ENCODE peak calls at places on chromosome 22, in four cellular contexts. Z is CD8-positive, alpha-beta memory T cell; Q is GM12878; P is A549. I is an unnamed sample.

GRCh38 chr22:29992341-29993275 is 87.7 kb upstream of the HORMAD2 start:
- DNase-seq in Z (no peak), Q (no peak), P (no peak), I (no peak)

GRCh38 chr22:44638966-44639739 is 62.9 kb upstream of the PRR5 start:
- DNase-seq in Z (no peak), Q (no peak), P (no peak), I (peak)

GRCh38 chr22:23685205-23685784 is 5.5 kb upstream of the RGL4 start:
- DNase-seq in Z (no peak), Q (no peak), P (no peak), I (peak)

GRCh38 chr22:24429411-24430365 is 2.3 kb downstream of the ADORA2A start:
- DNase-seq in Z (peak), Q (no peak), P (no peak), I (peak)

GRCh38 chr22:40183029-40183581 is 5.4 kb downstream of the TNRC6B start:
- DNase-seq in Z (no peak), Q (no peak), P (no peak), I (peak)

GRCh38 chr22:46560696-46561295 is 23.4 kb upstream of the CELSR1 start:
- DNase-seq in Z (no peak), Q (no peak), P (no peak), I (no peak)

GRCh38 chr22:46936378-46936916 is 174.0 kb downstream of the TBC1D22A start:
- DNase-seq in Z (no peak), Q (no peak), P (no peak), I (no peak)

GRCh38 chr22:27110985-27111451 is 453.6 kb downstream of the MIAT start:
- DNase-seq in Z (no peak), Q (no peak), P (peak), I (no peak)

GRCh38 chr22:46491936-46492335 is 45.5 kb downstream of the CELSR1 start:
- DNase-seq in Z (no peak), Q (no peak), P (no peak), I (peak)

GRCh38 chr22:30270841-30271240 is 4.2 kb upstream of the OSM start:
- DNase-seq in Z (no peak), Q (no peak), P (no peak), I (no peak)

GRCh38 chr22:41480397-41480735 is 11.4 kb downstream of the ACO2 start:
- DNase-seq in Z (no peak), Q (no peak), P (no peak), I (peak)

GRCh38 chr22:44703269-44703870 is 1.4 kb downstream of the PRR5 start:
- DNase-seq in Z (no peak), Q (no peak), P (no peak), I (peak)

GRCh38 chr22:41478473-41478872 is 9.6 kb downstream of the ACO2 start:
- DNase-seq in Z (no peak), Q (peak), P (no peak), I (no peak)

GRCh38 chr22:49329636-49330035 is 498.0 kb downstream of the BRD1 start:
- DNase-seq in Z (no peak), Q (no peak), P (no peak), I (no peak)

GRCh38 chr22:29740216-29740615 is 20.4 kb downstream of the CABP7 start:
- DNase-seq in Z (no peak), Q (no peak), P (no peak), I (no peak)

GRCh38 chr22:50481440-50482106 is at the start of gene ADM2:
- DNase-seq in Z (peak), Q (no peak), P (no peak), I (no peak)

GRCh38 chr22:46287873-46288751 is 8.6 kb upstream of the GTSE1 start:
- DNase-seq in Z (peak), Q (peak), P (no peak), I (no peak)

GRCh38 chr22:30158277-30158676 is 78.0 kb downstream of the HORMAD2 start:
- DNase-seq in Z (no peak), Q (no peak), P (no peak), I (no peak)

GRCh38 chr22:45608763-45609180 is 62.9 kb upstream of the ATXN10 start:
- DNase-seq in Z (no peak), Q (no peak), P (peak), I (peak)

GRCh38 chr22:21446827-21447690 is 20.1 kb upstream of the TMEM191C start:
- DNase-seq in Z (no peak), Q (no peak), P (no peak), I (no peak)

GRCh38 chr22:44698531-44699421 is 3.2 kb upstream of the PRR5 start:
- DNase-seq in Z (no peak), Q (no peak), P (no peak), I (peak)

GRCh38 chr22:24583972-24584790 is 8.7 kb downstream of the LRRC75B start:
- DNase-seq in Z (no peak), Q (no peak), P (no peak), I (peak)

GRCh38 chr22:46386312-46386711 is 50.8 kb downstream of the TRMU start:
- DNase-seq in Z (no peak), Q (no peak), P (no peak), I (no peak)

GRCh38 chr22:44737414-44738346 is 14.7 kb upstream of the ARHGAP8 start:
- DNase-seq in Z (no peak), Q (no peak), P (no peak), I (no peak)

GRCh38 chr22:47129902-47130301 is 367.5 kb downstream of the TBC1D22A start:
- DNase-seq in Z (no peak), Q (no peak), P (peak), I (no peak)

GRCh38 chr22:32660292-32660691 is 141.2 kb upstream of the TIMP3 start:
- DNase-seq in Z (no peak), Q (no peak), P (peak), I (peak)

GRCh38 chr22:39147335-39148023 is 5.0 kb downstream of the CBX7 start:
- DNase-seq in Z (no peak), Q (no peak), P (no peak), I (no peak)

GRCh38 chr22:39150848-39151215 is 1.6 kb downstream of the CBX7 start:
- DNase-seq in Z (peak), Q (no peak), P (no peak), I (peak)

GRCh38 chr22:39149915-39150847 is 2.3 kb downstream of the CBX7 start:
- DNase-seq in Z (no peak), Q (no peak), P (no peak), I (no peak)

GRCh38 chr22:39148024-39148726 is 4.3 kb downstream of the CBX7 start:
- DNase-seq in Z (no peak), Q (no peak), P (no peak), I (no peak)

GRCh38 chr22:39148727-39149535 is 3.5 kb downstream of the CBX7 start:
- DNase-seq in Z (peak), Q (peak), P (no peak), I (no peak)
- H3K4me3 ChIP-seq in Z (no peak), Q (peak), P (no peak), I (no peak)

GRCh38 chr22:36331912-36332622 is 55.7 kb downstream of the MYH9 start:
- DNase-seq in Z (peak), Q (peak), P (no peak), I (peak)

GRCh38 chr22:36329217-36330078 is 58.3 kb downstream of the MYH9 start:
- DNase-seq in Z (peak), Q (no peak), P (peak), I (peak)

GRCh38 chr22:36331306-36331911 is 56.4 kb downstream of the MYH9 start:
- DNase-seq in Z (peak), Q (peak), P (peak), I (peak)

GRCh38 chr22:36330127-36330526 is 57.6 kb downstream of the MYH9 start:
- DNase-seq in Z (no peak), Q (no peak), P (no peak), I (no peak)

DNA sequence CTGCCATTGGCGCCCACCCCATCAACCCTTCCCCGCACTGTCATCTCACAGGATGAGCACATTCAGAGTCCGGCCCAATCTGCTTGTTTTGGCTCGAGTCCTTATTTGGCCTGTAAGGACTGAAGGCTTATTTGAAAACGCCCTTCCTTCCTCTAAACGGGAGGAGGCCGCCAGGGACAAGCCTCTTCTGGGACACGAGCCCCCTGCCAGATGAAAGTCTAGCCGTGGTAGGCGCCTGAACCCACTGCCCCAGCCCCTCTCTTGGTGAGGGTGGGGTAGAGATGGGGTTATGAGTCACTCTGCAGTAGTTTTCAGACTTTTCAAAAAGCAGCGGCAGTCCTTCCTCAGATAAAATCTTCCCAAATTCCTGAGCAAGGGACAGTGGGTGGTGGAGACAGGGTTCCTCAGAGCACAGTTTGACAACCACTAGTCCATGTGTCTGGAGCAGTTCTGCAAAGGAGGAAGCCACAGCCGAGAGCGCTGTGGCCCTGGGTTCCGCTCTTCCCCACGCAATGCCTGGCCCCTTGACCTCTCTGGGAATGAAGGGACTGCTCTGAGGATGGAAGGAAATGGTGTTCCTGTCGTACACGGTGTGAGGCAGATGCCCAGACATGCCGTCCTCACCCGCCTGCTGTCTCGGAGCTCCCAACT is 57.0 kb downstream of the MYH9 start:
- DNase-seq in Z (no peak), Q (no peak), P (no peak), I (no peak)
- H3K4me3 ChIP-seq in Z (peak), Q (peak), P (no peak), I (no peak)

GRCh38 chr22:43345761-43346261 is 2.6 kb upstream of the SCUBE1 start:
- DNase-seq in Z (no peak), Q (no peak), P (peak), I (no peak)

GRCh38 chr22:43343262-43343988 is at the start of gene SCUBE1:
- DNase-seq in Z (peak), Q (no peak), P (peak), I (peak)

GRCh38 chr22:43341565-43341964 is 1.6 kb downstream of the SCUBE1 start:
- DNase-seq in Z (no peak), Q (no peak), P (no peak), I (no peak)

GRCh38 chr22:43345356-43345755 is 2.2 kb upstream of the SCUBE1 start:
- DNase-seq in Z (no peak), Q (no peak), P (no peak), I (no peak)

GRCh38 chr22:43342347-43343261 is 568 bp downstream of the SCUBE1 start:
- DNase-seq in Z (no peak), Q (no peak), P (no peak), I (no peak)
- H3K4me3 ChIP-seq in Z (no peak), Q (no peak), P (peak), I (no peak)

DNA sequence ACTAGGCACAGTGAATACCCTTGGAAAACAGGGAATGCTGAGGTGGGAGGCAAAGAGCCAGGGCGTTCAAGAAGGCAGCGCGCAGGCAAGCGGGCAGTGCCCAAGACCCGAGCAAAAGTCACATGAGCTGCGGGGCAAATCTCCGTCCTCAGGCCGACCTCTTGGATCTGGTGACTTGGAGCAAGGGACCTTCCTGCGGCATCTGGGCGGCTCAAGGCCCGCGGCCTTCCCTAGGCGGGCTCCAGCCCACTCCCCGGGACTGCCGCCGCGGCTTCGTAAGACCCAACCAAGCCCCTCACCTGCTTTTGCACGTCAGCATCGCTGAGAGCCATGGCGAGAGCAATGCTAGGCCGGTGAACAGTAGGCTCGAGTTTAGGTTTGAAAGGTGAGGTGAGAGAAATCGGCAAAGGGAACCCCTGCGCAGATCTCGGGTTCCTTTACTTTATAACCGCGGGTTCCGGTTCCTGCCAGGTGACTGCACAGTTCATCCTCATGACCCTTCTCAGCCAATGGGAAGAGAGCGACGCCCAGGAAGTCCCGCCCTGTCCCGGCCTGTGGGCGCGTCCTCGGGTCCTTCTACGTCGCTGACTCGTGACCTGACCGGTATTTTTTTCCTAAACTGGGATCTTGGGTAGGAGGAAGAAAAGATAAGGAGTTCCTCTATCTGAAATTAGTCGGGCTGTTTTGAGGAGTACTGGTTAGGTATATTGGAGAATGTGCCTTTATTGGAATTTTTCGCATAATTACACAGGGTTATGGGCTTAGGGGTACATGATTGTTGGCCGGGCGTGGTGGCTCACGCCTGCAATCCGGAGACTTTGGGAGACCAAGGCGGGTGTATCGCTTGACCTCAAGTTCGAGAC is at the start of gene ATP6V1E1:
- DNase-seq in Z (peak), Q (peak), P (peak), I (peak)
- H3K4me3 ChIP-seq in Z (peak), Q (peak), P (peak), I (peak)

GRCh38 chr22:19959587-19960490 is 18.2 kb upstream of the TXNRD2 start:
- DNase-seq in Z (no peak), Q (no peak), P (no peak), I (no peak)

GRCh38 chr22:19960491-19961200 is 19.0 kb upstream of the TXNRD2 start:
- DNase-seq in Z (no peak), Q (no peak), P (no peak), I (no peak)

GRCh38 chr22:19959043-19959586 is 17.5 kb upstream of the TXNRD2 start:
- DNase-seq in Z (no peak), Q (no peak), P (no peak), I (peak)

GRCh38 chr22:19957445-19957844 is 15.8 kb upstream of the TXNRD2 start:
- DNase-seq in Z (no peak), Q (no peak), P (no peak), I (no peak)

GRCh38 chr22:19958083-19959042 is 16.7 kb upstream of the TXNRD2 start:
- DNase-seq in Z (no peak), Q (no peak), P (no peak), I (peak)
- H3K4me3 ChIP-seq in Z (peak), Q (no peak), P (no peak), I (no peak)

DNA sequence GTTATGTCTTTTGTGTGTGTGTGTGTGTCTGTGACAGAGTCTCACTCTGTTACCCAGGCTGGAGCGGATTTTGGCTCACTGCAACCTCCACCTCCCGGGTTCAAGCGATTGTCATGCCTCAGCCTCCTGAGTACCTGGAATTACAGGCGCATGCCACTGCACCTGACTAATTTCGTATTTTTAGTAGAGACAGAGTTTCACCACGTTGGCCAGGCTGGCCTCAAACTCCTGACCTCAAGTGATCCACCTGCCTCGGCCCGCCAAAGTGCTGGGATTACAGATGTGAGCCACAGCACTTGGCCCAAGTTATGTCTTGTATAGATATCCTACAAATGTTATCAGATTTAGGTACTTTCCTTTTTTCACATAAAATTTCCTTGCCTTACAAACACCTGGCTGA is 9.9 kb downstream of the PISD start:
- DNase-seq in Z (no peak), Q (no peak), P (no peak), I (no peak)
- H3K4me3 ChIP-seq in Z (no peak), Q (peak), P (no peak), I (no peak)

GRCh38 chr22:22604326-22605073 is 39.9 kb upstream of the GGTLC2 start:
- DNase-seq in Z (no peak), Q (no peak), P (no peak), I (no peak)
- H3K4me3 ChIP-seq in Z (no peak), Q (peak), P (no peak), I (no peak)

GRCh38 chr22:37310075-37310606 is 27.8 kb downstream of the CYTH4 start:
- DNase-seq in Z (no peak), Q (no peak), P (no peak), I (no peak)

GRCh38 chr22:37309221-37310074 is 27.1 kb downstream of the CYTH4 start:
- DNase-seq in Z (peak), Q (peak), P (no peak), I (no peak)

GRCh38 chr22:37310815-37311595 is 28.7 kb downstream of the CYTH4 start:
- DNase-seq in Z (no peak), Q (no peak), P (no peak), I (no peak)

GRCh38 chr22:37306494-37306829 is 24.2 kb downstream of the CYTH4 start:
- DNase-seq in Z (no peak), Q (no peak), P (no peak), I (no peak)

DNA sequence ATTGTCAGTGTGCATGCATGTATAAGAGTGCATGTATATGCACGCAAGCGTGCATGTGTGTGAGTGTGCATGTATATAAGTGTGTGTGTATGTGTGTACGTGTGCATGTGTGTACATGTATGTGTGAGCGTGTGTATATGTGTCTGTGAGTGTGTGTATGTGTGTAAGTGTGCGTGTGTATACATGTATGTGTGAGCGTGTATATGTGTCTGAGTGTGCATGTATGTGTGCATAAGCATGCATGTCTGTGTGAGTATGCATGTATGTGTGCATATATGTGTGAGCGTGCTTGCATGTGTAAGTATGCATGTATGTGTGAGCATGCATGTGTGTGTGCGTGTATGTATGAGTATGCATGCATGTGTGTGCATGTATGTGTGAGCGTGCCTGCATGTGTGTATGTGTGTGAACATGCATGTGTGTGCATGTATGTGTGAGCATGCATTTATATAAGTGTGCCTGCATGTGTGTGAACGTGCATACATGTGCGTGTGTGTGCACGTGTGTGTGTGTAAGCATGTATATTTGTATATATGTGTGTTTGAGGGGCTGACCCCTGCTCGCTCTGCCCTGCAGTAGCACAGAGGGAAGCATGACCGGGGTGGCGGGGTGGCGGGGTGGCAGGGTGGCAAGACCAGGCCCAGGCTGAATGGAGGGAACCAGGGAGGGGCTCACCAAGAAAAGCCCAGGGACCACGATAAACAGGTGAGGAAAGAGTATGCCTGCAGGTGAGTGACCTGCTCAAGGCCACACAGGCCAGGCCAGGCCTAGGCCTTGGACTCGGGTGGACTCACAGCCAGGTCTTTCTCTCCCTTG is 26.3 kb downstream of the CYTH4 start:
- DNase-seq in Z (no peak), Q (no peak), P (no peak), I (no peak)
- H3K4me3 ChIP-seq in Z (peak), Q (peak), P (no peak), I (no peak)